ENCODE peak calls at places on chromosomes 13 and 19, in seven cellular contexts. One of them, this sample, is unnamed.

GRCh38 chr13:99980201-99981114 is 1.1 kb upstream of the ZIC2 start:
- DNase-seq in heart left ventricle: no peak
- DNase-seq in GM23338: peak
- DNase-seq in fibroblast of lung: peak
- DNase-seq in astrocyte of the spinal cord: peak
- DNase-seq in lung: no peak
- DNase-seq in HCT116: peak
- DNase-seq in this sample: peak

GRCh38 chr13:84925443-84925842 is 873.8 kb downstream of the SLITRK6 start:
- DNase-seq in heart left ventricle: no peak
- DNase-seq in GM23338: no peak
- DNase-seq in fibroblast of lung: peak
- DNase-seq in astrocyte of the spinal cord: no peak
- DNase-seq in lung: no peak
- DNase-seq in HCT116: no peak
- DNase-seq in this sample: no peak

GRCh38 chr13:48741377-48741776 is 87.6 kb downstream of the CYSLTR2 start:
- DNase-seq in heart left ventricle: no peak
- DNase-seq in GM23338: no peak
- DNase-seq in fibroblast of lung: peak
- DNase-seq in astrocyte of the spinal cord: peak
- DNase-seq in lung: no peak
- DNase-seq in HCT116: no peak
- DNase-seq in this sample: no peak

GRCh38 chr13:48876289-48876688 is 99.4 kb upstream of the FNDC3A start:
- DNase-seq in heart left ventricle: no peak
- DNase-seq in GM23338: peak
- DNase-seq in fibroblast of lung: no peak
- DNase-seq in astrocyte of the spinal cord: no peak
- DNase-seq in lung: no peak
- DNase-seq in HCT116: no peak
- DNase-seq in this sample: no peak

GRCh38 chr19:55345818-55346724 is 6.4 kb downstream of the KMT5C start:
- DNase-seq in heart left ventricle: peak
- DNase-seq in GM23338: no peak
- DNase-seq in fibroblast of lung: peak
- DNase-seq in astrocyte of the spinal cord: peak
- DNase-seq in lung: no peak
- DNase-seq in HCT116: no peak
- DNase-seq in this sample: no peak

GRCh38 chr19:31356587-31357314 is 7.5 kb upstream of the TSHZ3 start:
- DNase-seq in heart left ventricle: peak
- DNase-seq in GM23338: peak
- DNase-seq in fibroblast of lung: peak
- DNase-seq in astrocyte of the spinal cord: no peak
- DNase-seq in lung: no peak
- DNase-seq in HCT116: no peak
- DNase-seq in this sample: no peak

GRCh38 chr13:59658736-59659330 is 504.9 kb downstream of the DIAPH3 start:
- DNase-seq in heart left ventricle: no peak
- DNase-seq in GM23338: no peak
- DNase-seq in fibroblast of lung: no peak
- DNase-seq in astrocyte of the spinal cord: no peak
- DNase-seq in lung: no peak
- DNase-seq in HCT116: no peak
- DNase-seq in this sample: no peak

GRCh38 chr13:48535791-48536190 is 2.9 kb upstream of the RCBTB2 start:
- DNase-seq in heart left ventricle: no peak
- DNase-seq in GM23338: no peak
- DNase-seq in fibroblast of lung: no peak
- DNase-seq in astrocyte of the spinal cord: no peak
- DNase-seq in lung: no peak
- DNase-seq in HCT116: no peak
- DNase-seq in this sample: no peak

GRCh38 chr19:2048959-2049740 is 1.9 kb downstream of the MKNK2 start:
- DNase-seq in heart left ventricle: peak
- DNase-seq in GM23338: no peak
- DNase-seq in fibroblast of lung: no peak
- DNase-seq in astrocyte of the spinal cord: no peak
- DNase-seq in lung: no peak
- DNase-seq in HCT116: no peak
- DNase-seq in this sample: no peak

GRCh38 chr19:35872180-35872579 is 3.8 kb downstream of the APLP1 start:
- DNase-seq in heart left ventricle: no peak
- DNase-seq in GM23338: peak
- DNase-seq in fibroblast of lung: no peak
- DNase-seq in astrocyte of the spinal cord: no peak
- DNase-seq in lung: no peak
- DNase-seq in HCT116: no peak
- DNase-seq in this sample: no peak

GRCh38 chr13:46184277-46184699 is 2.3 kb upstream of the LCP1 start:
- DNase-seq in heart left ventricle: peak
- DNase-seq in GM23338: peak
- DNase-seq in fibroblast of lung: no peak
- DNase-seq in astrocyte of the spinal cord: no peak
- DNase-seq in lung: no peak
- DNase-seq in HCT116: peak
- DNase-seq in this sample: no peak

GRCh38 chr19:13833330-13834265 is 38.4 kb downstream of the ZSWIM4 start:
- DNase-seq in heart left ventricle: peak
- DNase-seq in GM23338: peak
- DNase-seq in fibroblast of lung: peak
- DNase-seq in astrocyte of the spinal cord: peak
- DNase-seq in lung: peak
- DNase-seq in HCT116: no peak
- DNase-seq in this sample: peak

GRCh38 chr13:40109324-40109958 is 454.0 kb downstream of the COG6 start:
- DNase-seq in heart left ventricle: no peak
- DNase-seq in GM23338: no peak
- DNase-seq in fibroblast of lung: peak
- DNase-seq in astrocyte of the spinal cord: peak
- DNase-seq in lung: no peak
- DNase-seq in HCT116: no peak
- DNase-seq in this sample: peak

GRCh38 chr13:75693227-75693626 is 57.1 kb downstream of the LMO7 start:
- DNase-seq in heart left ventricle: no peak
- DNase-seq in GM23338: no peak
- DNase-seq in fibroblast of lung: no peak
- DNase-seq in astrocyte of the spinal cord: no peak
- DNase-seq in lung: no peak
- DNase-seq in HCT116: no peak
- DNase-seq in this sample: no peak

GRCh38 chr13:74316531-74316930 is 182.3 kb upstream of the KLF12 start:
- DNase-seq in heart left ventricle: no peak
- DNase-seq in GM23338: no peak
- DNase-seq in fibroblast of lung: peak
- DNase-seq in astrocyte of the spinal cord: no peak
- DNase-seq in lung: no peak
- DNase-seq in HCT116: no peak
- DNase-seq in this sample: no peak

GRCh38 chr19:43525836-43526771 is 897 bp downstream of the ETHE1 start:
- DNase-seq in heart left ventricle: peak
- DNase-seq in GM23338: peak
- DNase-seq in fibroblast of lung: no peak
- DNase-seq in astrocyte of the spinal cord: peak
- DNase-seq in lung: no peak
- DNase-seq in HCT116: no peak
- DNase-seq in this sample: no peak

GRCh38 chr19:42229855-42230331 is 9.8 kb downstream of the ZNF526 start:
- DNase-seq in heart left ventricle: no peak
- DNase-seq in GM23338: no peak
- DNase-seq in fibroblast of lung: no peak
- DNase-seq in astrocyte of the spinal cord: no peak
- DNase-seq in lung: no peak
- DNase-seq in HCT116: no peak
- DNase-seq in this sample: peak

DNA sequence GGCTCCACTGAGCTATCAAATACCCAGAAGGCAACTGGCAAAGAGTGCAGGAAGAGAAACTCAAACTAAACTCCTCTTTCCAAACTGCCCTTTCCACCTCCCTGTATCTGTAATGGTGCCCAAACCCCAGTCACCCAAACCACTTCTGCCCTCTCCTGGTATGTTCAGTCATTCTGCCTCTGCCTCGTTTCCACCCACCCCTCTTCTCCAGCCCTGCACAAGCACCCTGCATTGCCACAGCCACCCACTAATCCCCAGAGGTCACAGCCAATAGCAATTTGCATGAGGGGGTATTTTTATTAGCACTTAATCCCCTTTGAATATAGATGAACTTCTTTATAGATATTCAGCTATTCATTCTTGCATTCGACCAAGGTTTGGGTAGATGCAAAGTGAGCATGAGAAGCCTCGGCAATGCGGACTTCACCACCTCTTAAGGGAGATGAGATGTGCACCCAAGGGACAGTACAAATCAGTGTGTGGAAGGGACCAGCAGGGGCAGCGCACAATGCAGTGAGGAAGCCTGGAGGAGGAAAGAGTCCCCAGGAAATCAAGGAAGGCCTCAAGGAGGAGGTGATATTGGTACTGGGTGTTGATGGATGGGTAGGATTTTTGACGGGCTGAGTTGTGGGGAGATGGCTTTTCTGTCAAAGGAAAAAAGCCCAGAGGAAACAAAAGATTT is 12.4 kb downstream of the TMEM272 start:
- DNase-seq in heart left ventricle: peak
- DNase-seq in GM23338: peak
- DNase-seq in fibroblast of lung: peak
- DNase-seq in astrocyte of the spinal cord: no peak
- DNase-seq in lung: no peak
- DNase-seq in HCT116: no peak
- DNase-seq in this sample: peak
- TF ChIP-seq CTCF in heart left ventricle: peak
- TF ChIP-seq CTCF in GM23338: peak
- TF ChIP-seq CTCF in fibroblast of lung: peak
- TF ChIP-seq CTCF in astrocyte of the spinal cord: peak
- TF ChIP-seq CTCF in lung: peak
- TF ChIP-seq CTCF in HCT116: peak
- TF ChIP-seq CTCF in this sample: peak

GRCh38 chr19:38389101-38389925 is 816 bp downstream of the SPRED3 start:
- DNase-seq in heart left ventricle: no peak
- DNase-seq in GM23338: peak
- DNase-seq in fibroblast of lung: peak
- DNase-seq in astrocyte of the spinal cord: peak
- DNase-seq in lung: no peak
- DNase-seq in HCT116: no peak
- DNase-seq in this sample: peak

GRCh38 chr19:38388310-38389100 is at the start of gene SPRED3:
- DNase-seq in heart left ventricle: no peak
- DNase-seq in GM23338: peak
- DNase-seq in fibroblast of lung: peak
- DNase-seq in astrocyte of the spinal cord: no peak
- DNase-seq in lung: no peak
- DNase-seq in HCT116: no peak
- DNase-seq in this sample: peak

GRCh38 chr19:38386300-38386967 is 1.4 kb downstream of the GGN start:
- DNase-seq in heart left ventricle: no peak
- DNase-seq in GM23338: peak
- DNase-seq in fibroblast of lung: no peak
- DNase-seq in astrocyte of the spinal cord: no peak
- DNase-seq in lung: no peak
- DNase-seq in HCT116: no peak
- DNase-seq in this sample: no peak

GRCh38 chr19:38386968-38387549 is 775 bp downstream of the GGN start:
- DNase-seq in heart left ventricle: peak
- DNase-seq in GM23338: no peak
- DNase-seq in fibroblast of lung: no peak
- DNase-seq in astrocyte of the spinal cord: peak
- DNase-seq in lung: no peak
- DNase-seq in HCT116: no peak
- DNase-seq in this sample: no peak

DNA sequence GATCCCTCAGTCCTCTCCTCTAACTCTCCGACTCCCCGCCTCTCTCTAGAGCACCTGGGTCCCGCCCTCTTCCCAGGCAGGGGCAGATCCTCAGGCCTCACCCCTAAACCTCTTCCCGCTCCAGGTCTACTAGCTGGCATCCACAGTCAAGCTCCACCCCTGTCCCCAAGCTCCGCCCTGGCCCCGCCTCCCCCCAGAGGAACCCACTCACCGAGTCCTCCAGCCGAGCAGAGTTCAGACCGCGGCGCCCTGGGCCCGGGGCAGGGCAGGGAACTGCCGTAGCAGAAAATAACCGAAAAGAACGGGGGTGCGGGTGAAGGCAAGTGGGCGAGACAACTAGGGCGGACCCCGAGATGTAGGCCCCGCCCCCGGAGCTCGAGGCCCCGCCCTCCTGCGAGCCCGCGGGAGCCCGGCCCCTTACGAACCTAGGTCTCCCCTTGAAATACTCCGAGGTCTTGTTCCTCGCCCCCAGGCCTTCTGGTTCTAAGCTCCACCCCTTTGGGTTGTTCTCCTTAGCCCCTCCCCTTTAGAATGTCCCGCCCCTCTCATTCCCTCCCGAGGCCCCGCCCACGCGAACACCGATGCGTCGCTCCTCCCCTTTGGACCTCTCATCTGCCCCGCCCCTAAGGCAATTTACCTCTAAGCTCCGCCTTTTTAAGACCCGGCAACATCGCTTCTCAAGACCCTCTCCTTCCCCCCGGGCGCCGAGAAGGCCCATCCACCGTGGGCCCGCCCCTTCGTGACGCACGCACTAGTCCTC is at the start of gene GGN:
- DNase-seq in heart left ventricle: peak
- DNase-seq in GM23338: peak
- DNase-seq in fibroblast of lung: peak
- DNase-seq in astrocyte of the spinal cord: peak
- DNase-seq in lung: peak
- DNase-seq in HCT116: peak
- DNase-seq in this sample: peak
- H3K4me3 ChIP-seq in heart left ventricle: peak
- H3K4me3 ChIP-seq in GM23338: peak
- H3K4me3 ChIP-seq in fibroblast of lung: peak
- H3K4me3 ChIP-seq in astrocyte of the spinal cord: peak
- H3K4me3 ChIP-seq in lung: peak
- H3K4me3 ChIP-seq in HCT116: peak
- H3K4me3 ChIP-seq in this sample: peak

GRCh38 chr13:110445722-110446569 is 115.6 kb downstream of the RAB20 start:
- DNase-seq in heart left ventricle: no peak
- DNase-seq in GM23338: no peak
- DNase-seq in fibroblast of lung: no peak
- DNase-seq in astrocyte of the spinal cord: peak
- DNase-seq in lung: no peak
- DNase-seq in HCT116: no peak
- DNase-seq in this sample: no peak
- TF ChIP-seq CTCF in heart left ventricle: no peak
- TF ChIP-seq CTCF in GM23338: no peak
- TF ChIP-seq CTCF in fibroblast of lung: no peak
- TF ChIP-seq CTCF in astrocyte of the spinal cord: no peak
- TF ChIP-seq CTCF in lung: no peak
- TF ChIP-seq CTCF in HCT116: no peak
- TF ChIP-seq CTCF in this sample: no peak

DNA sequence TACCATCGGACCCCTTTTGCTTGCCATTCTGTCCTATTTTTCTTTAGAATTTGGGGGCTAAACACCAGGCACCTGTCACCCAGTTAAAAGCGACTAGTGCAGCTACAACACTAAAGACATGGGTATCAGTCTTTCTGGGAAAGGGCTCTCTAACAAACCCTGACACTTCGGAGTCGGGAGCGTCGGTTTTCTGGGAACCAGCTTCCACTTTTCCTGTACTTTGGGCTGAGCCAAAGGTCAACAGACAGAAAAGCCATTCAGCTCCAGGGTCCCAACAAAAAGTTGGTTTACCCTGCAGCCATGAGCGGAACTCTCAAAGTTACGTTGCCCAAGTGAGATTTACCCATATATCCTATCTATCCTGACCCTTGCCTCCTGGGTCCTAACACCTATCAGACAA is 337.0 kb upstream of the SLITRK5 start:
- DNase-seq in heart left ventricle: no peak
- DNase-seq in GM23338: no peak
- DNase-seq in fibroblast of lung: no peak
- DNase-seq in astrocyte of the spinal cord: no peak
- DNase-seq in lung: no peak
- DNase-seq in HCT116: no peak
- DNase-seq in this sample: no peak
- H3K4me3 ChIP-seq in heart left ventricle: no peak
- H3K4me3 ChIP-seq in GM23338: no peak
- H3K4me3 ChIP-seq in fibroblast of lung: no peak
- H3K4me3 ChIP-seq in astrocyte of the spinal cord: no peak
- H3K4me3 ChIP-seq in lung: no peak
- H3K4me3 ChIP-seq in HCT116: no peak
- H3K4me3 ChIP-seq in this sample: no peak

This sample was measured in AG10803.